ENCODE peak calls at places on chromosomes 13 and 19, in ten cellular contexts. D is WERI-Rb-1, J is heart left ventricle, Q is IMR-90, C is ovary, F is transverse colon, M is foreskin keratinocyte, E is psoas muscle, L is fibroblast of lung, Y is lower lobe of right lung. A is an unnamed sample.

GRCh38 chr19:13781547-13781946 is 7.3 kb downstream of the C19orf53 start:
- DNase-seq in J (peak; percentile 76), Y (peak; percentile 64), Q (peak; percentile 81), M (peak; percentile 66), C (peak; percentile 75), D (peak; percentile 75), L (peak; percentile 95), F (peak; percentile 76), E (peak; percentile 71), A (peak; percentile 83)

GRCh38 chr19:14061081-14061749 is 661 bp downstream of the PALM3 start:
- DNase-seq in J (no peak), L (peak; percentile 72), D (no peak), M (no peak), E (no peak), C (no peak), F (no peak), Y (no peak), Q (no peak), A (no peak)

GRCh38 chr19:10762656-10763055 is 44.8 kb downstream of the DNM2 start:
- DNase-seq in J (peak; percentile 66), C (no peak), Q (no peak), E (no peak), L (no peak), M (no peak), D (no peak), Y (no peak), F (peak; percentile 81), A (peak; percentile 20)

GRCh38 chr19:18291590-18292459 is 10.4 kb upstream of the JUND start:
- DNase-seq in F (peak; percentile 90), Y (peak; percentile 95), L (peak; percentile 85), Q (peak; percentile 75), J (peak; percentile 93), E (peak; percentile 89), D (peak; percentile 77), C (peak; percentile 96), M (peak; percentile 57), A (peak; percentile 54)

GRCh38 chr19:16161848-16162247 is 11.5 kb downstream of the CIB3 start:
- DNase-seq in Q (peak; percentile 85), Y (no peak), L (peak; percentile 77), J (no peak), M (peak; percentile 97), D (no peak), E (no peak), C (no peak), F (no peak), A (peak; percentile 27)

GRCh38 chr13:57075588-57075987 is 65.1 kb upstream of the PRR20A start:
- DNase-seq in E (no peak), D (no peak), F (no peak), C (no peak), Y (no peak), M (no peak), Q (no peak), J (no peak), L (no peak), A (no peak)

GRCh38 chr13:110329258-110329657 is 22.2 kb downstream of the COL4A2 start:
- DNase-seq in Q (no peak), L (peak; percentile 62), C (no peak), E (no peak), F (no peak), M (no peak), J (no peak), D (no peak), Y (no peak), A (no peak)

GRCh38 chr19:17954401-17954800 is 12.5 kb upstream of the KCNN1 start:
- DNase-seq in Q (no peak), M (no peak), E (no peak), J (no peak), F (no peak), L (no peak), D (no peak), C (no peak), Y (no peak), A (no peak)

GRCh38 chr19:1361601-1362384 is 21.9 kb upstream of the NDUFS7 start:
- DNase-seq in Q (peak; percentile 78), E (no peak), D (no peak), F (no peak), M (no peak), J (no peak), C (no peak), L (peak; percentile 88), Y (no peak), A (no peak)
- H3K27ac ChIP-seq in Q (peak overlapping the region; percentile 70), E (no peak overlapping the region), D (no peak overlapping the region), F (peak overlapping the region; percentile 73), M (no peak overlapping the region), J (peak overlapping the region; percentile 37), C (peak overlapping the region; percentile 62), L (peak overlapping the region; percentile 77), Y (peak overlapping the region; percentile 49), A (peak overlapping the region; percentile 73)

GRCh38 chr13:43787998-43788397 is 1.2 kb upstream of the ENOX1 start:
- DNase-seq in D (peak; percentile 28), Q (peak; percentile 52), J (no peak), F (no peak), L (peak; percentile 39), M (peak; percentile 35), C (no peak), E (no peak), Y (no peak), A (no peak)

GRCh38 chr13:43797154-43797553 is 10.4 kb upstream of the ENOX1 start:
- DNase-seq in D (no peak), L (no peak), Y (no peak), J (no peak), E (no peak), Q (no peak), M (no peak), F (no peak), C (no peak), A (no peak)

GRCh38 chr13:43787518-43787891 is 733 bp upstream of the ENOX1 start:
- DNase-seq in C (no peak), D (no peak), J (no peak), Y (no peak), F (no peak), M (no peak), E (no peak), L (no peak), Q (no peak), A (no peak)

GRCh38 chr13:43797869-43798268 is 11.1 kb upstream of the ENOX1 start:
- DNase-seq in E (no peak), J (no peak), Q (peak; percentile 11), C (no peak), F (no peak), M (no peak), Y (no peak), L (no peak), D (no peak), A (no peak)

GRCh38 chr13:43792456-43792855 is 5.7 kb upstream of the ENOX1 start:
- DNase-seq in E (no peak), C (no peak), J (no peak), L (peak; percentile 50), F (no peak), M (no peak), Q (no peak), Y (no peak), D (no peak), A (no peak)
- TF ChIP-seq CTCF in E (no peak), C (no peak), J (no peak), L (no peak), F (no peak), M (peak; percentile 34), Q (no peak), Y (no peak), D (no peak), A (no peak)

GRCh38 chr13:79403113-79403512 is 2.9 kb downstream of the RBM26 start:
- DNase-seq in Q (no peak), D (no peak), F (no peak), J (no peak), M (no peak), E (no peak), C (no peak), L (no peak), Y (no peak), A (no peak)

GRCh38 chr13:79398915-79399314 is 7.1 kb downstream of the RBM26 start:
- DNase-seq in F (no peak), D (no peak), J (no peak), C (no peak), M (peak; percentile 63), Y (no peak), L (peak; percentile 24), Q (peak; percentile 55), E (no peak), A (peak; percentile 16)

GRCh38 chr13:79402074-79402635 is 3.9 kb downstream of the RBM26 start:
- DNase-seq in D (no peak), M (no peak), Q (no peak), F (no peak), J (no peak), E (no peak), C (no peak), L (no peak), Y (no peak), A (no peak)

GRCh38 chr13:79402679-79403078 is 3.4 kb downstream of the RBM26 start:
- DNase-seq in M (no peak), Y (no peak), C (no peak), Q (no peak), E (no peak), F (no peak), D (no peak), L (no peak), J (no peak), A (no peak)

DNA sequence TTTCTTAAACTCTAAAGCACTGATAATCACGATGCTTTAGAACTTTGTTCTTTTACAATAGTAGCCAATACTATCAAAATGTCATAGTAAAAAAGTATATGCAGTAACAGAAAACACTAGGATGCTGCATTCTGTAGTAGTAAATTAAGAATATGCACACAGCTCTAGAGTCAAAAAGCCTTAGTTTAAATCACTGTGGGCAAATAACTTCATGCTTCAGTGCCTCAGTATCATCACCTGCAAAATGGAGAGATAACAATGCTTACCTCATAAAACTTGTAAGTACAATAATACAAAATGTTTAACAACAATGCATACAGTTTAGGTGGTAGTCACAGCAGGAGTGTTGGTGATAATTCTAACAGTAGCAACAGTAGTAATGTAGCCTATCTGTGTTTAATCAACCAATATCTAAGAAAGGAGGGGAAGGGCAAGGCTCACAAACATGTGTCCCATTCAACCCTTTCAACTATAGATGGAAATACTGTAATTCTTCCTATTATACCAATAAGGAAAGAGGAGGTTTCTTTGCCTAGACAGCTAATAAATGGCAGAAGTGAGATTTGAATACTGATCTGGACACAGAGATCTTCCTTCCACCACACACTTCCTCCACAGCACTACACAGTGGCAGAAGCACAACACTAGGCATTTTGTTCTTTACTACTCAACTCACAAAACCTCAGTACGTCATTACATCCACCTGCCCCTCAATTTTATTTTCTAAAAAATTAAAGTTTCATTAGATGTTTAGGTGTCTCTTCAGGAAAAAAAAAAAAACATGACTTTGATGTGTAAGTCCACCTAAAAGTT is 4.6 kb downstream of the RBM26 start:
- DNase-seq in Q (no peak), Y (no peak), J (no peak), L (no peak), C (no peak), F (no peak), E (no peak), M (no peak), D (no peak), A (no peak)
- H3K27ac ChIP-seq in Q (no peak overlapping the region), Y (no peak overlapping the region), J (no peak overlapping the region), L (no peak overlapping the region), C (no peak overlapping the region), F (no peak overlapping the region), E (peak overlapping the region; percentile 66), M (no peak overlapping the region), D (no peak overlapping the region), A (no peak overlapping the region)

GRCh38 chr19:54916822-54917221 is 10.9 kb downstream of the NCR1 start:
- DNase-seq in Y (no peak), L (no peak), E (no peak), D (no peak), C (no peak), J (no peak), Q (no peak), F (no peak), M (no peak), A (no peak)

GRCh38 chr19:54923276-54923675 is 17.3 kb downstream of the NCR1 start:
- DNase-seq in J (no peak), F (no peak), M (no peak), L (no peak), Y (no peak), C (no peak), Q (no peak), E (no peak), D (no peak), A (no peak)

GRCh38 chr19:54921082-54921481 is 15.1 kb downstream of the NCR1 start:
- DNase-seq in C (no peak), Y (no peak), D (no peak), J (no peak), F (no peak), M (no peak), L (no peak), E (no peak), Q (no peak), A (no peak)

GRCh38 chr19:54918499-54918898 is 12.6 kb downstream of the NCR1 start:
- DNase-seq in M (no peak), L (no peak), E (no peak), Y (no peak), F (no peak), C (no peak), Q (no peak), J (no peak), D (no peak), A (no peak)
- TF ChIP-seq CTCF in M (no peak), L (no peak), E (no peak), Y (no peak), F (no peak), C (no peak), Q (no peak), J (no peak), D (no peak), A (no peak)

A was measured in RWPE1.